ENCODE peak calls at places on chromosomes 6 and 20, in five cellular contexts. One of them, this sample, is unnamed.
A peak's percentile ranks its signal among the peaks of the same experiment; 100 is the strongest.

GRCh38 chr6:99121748-99122147 is 174.0 kb upstream of the FBXL4 start:
- DNase-seq in cardiac muscle cell: no peak
- DNase-seq in fibroblast of lung: no peak
- DNase-seq in sigmoid colon: no peak
- DNase-seq in astrocyte: no peak
- DNase-seq in this sample: no peak

GRCh38 chr6:5981274-5982026 is 25.3 kb downstream of the NRN1 start:
- DNase-seq in sigmoid colon: no peak
- DNase-seq in fibroblast of lung: no peak
- DNase-seq in cardiac muscle cell: peak; percentile 38
- DNase-seq in astrocyte: peak; percentile 87
- DNase-seq in this sample: no peak

GRCh38 chr6:37522836-37523235 is 23.1 kb upstream of the CCDC167 start:
- DNase-seq in fibroblast of lung: no peak
- DNase-seq in sigmoid colon: no peak
- DNase-seq in astrocyte: no peak
- DNase-seq in cardiac muscle cell: no peak
- DNase-seq in this sample: no peak

GRCh38 chr20:62917720-62918119 is 8.6 kb downstream of the DIDO1 start:
- DNase-seq in sigmoid colon: no peak
- DNase-seq in cardiac muscle cell: no peak
- DNase-seq in fibroblast of lung: no peak
- DNase-seq in astrocyte: no peak
- DNase-seq in this sample: no peak

GRCh38 chr6:25298508-25298834 is 19.3 kb downstream of the CARMIL1 start:
- DNase-seq in astrocyte: no peak
- DNase-seq in sigmoid colon: no peak
- DNase-seq in fibroblast of lung: peak; percentile 23
- DNase-seq in cardiac muscle cell: no peak
- DNase-seq in this sample: no peak

GRCh38 chr6:89950879-89951391 is 56.7 kb downstream of the GJA10 start:
- DNase-seq in fibroblast of lung: no peak
- DNase-seq in astrocyte: peak; percentile 43
- DNase-seq in cardiac muscle cell: peak; percentile 75
- DNase-seq in sigmoid colon: no peak
- DNase-seq in this sample: no peak

GRCh38 chr6:8170245-8170644 is 67.9 kb upstream of the EEF1E1 start:
- DNase-seq in cardiac muscle cell: no peak
- DNase-seq in astrocyte: no peak
- DNase-seq in fibroblast of lung: no peak
- DNase-seq in sigmoid colon: no peak
- DNase-seq in this sample: no peak

GRCh38 chr20:51511861-51512619 is 30.5 kb downstream of the NFATC2 start:
- DNase-seq in astrocyte: no peak
- DNase-seq in fibroblast of lung: no peak
- DNase-seq in cardiac muscle cell: no peak
- DNase-seq in sigmoid colon: no peak
- DNase-seq in this sample: no peak

GRCh38 chr20:36585410-36586125 is 12.2 kb downstream of the TGIF2 start:
- DNase-seq in sigmoid colon: no peak
- DNase-seq in astrocyte: no peak
- DNase-seq in cardiac muscle cell: no peak
- DNase-seq in fibroblast of lung: no peak
- DNase-seq in this sample: no peak

GRCh38 chr6:43489277-43490072 is 12.1 kb downstream of the TJAP1 start:
- DNase-seq in cardiac muscle cell: no peak
- DNase-seq in sigmoid colon: no peak
- DNase-seq in astrocyte: no peak
- DNase-seq in fibroblast of lung: no peak
- DNase-seq in this sample: no peak

GRCh38 chr6:137754366-137754765 is 112.7 kb upstream of the TNFAIP3 start:
- DNase-seq in astrocyte: no peak
- DNase-seq in sigmoid colon: no peak
- DNase-seq in cardiac muscle cell: no peak
- DNase-seq in fibroblast of lung: no peak
- DNase-seq in this sample: no peak

GRCh38 chr20:9407805-9408421 is 106.5 kb upstream of the LAMP5 start:
- DNase-seq in astrocyte: peak; percentile 50
- DNase-seq in sigmoid colon: no peak
- DNase-seq in fibroblast of lung: peak; percentile 83
- DNase-seq in cardiac muscle cell: peak; percentile 80
- DNase-seq in this sample: no peak

GRCh38 chr6:70706491-70707123 is 38.9 kb downstream of the SMAP1 start:
- DNase-seq in fibroblast of lung: peak; percentile 77
- DNase-seq in sigmoid colon: no peak
- DNase-seq in cardiac muscle cell: peak; percentile 71
- DNase-seq in astrocyte: no peak
- DNase-seq in this sample: no peak

GRCh38 chr20:62632575-62632974 is 9.7 kb upstream of the SLCO4A1 start:
- DNase-seq in astrocyte: no peak
- DNase-seq in sigmoid colon: no peak
- DNase-seq in fibroblast of lung: no peak
- DNase-seq in cardiac muscle cell: no peak
- DNase-seq in this sample: no peak

GRCh38 chr6:75145976-75146375 is 59.9 kb downstream of the COL12A1 start:
- DNase-seq in fibroblast of lung: no peak
- DNase-seq in cardiac muscle cell: no peak
- DNase-seq in sigmoid colon: no peak
- DNase-seq in astrocyte: no peak
- DNase-seq in this sample: no peak

GRCh38 chr6:106764353-106764980 is 135.1 kb downstream of the QRSL1 start:
- DNase-seq in sigmoid colon: no peak
- DNase-seq in cardiac muscle cell: no peak
- DNase-seq in fibroblast of lung: no peak
- DNase-seq in astrocyte: no peak
- DNase-seq in this sample: no peak

GRCh38 chr6:41932378-41932777 is 9.2 kb downstream of the CCND3 start:
- DNase-seq in cardiac muscle cell: no peak
- DNase-seq in sigmoid colon: no peak
- DNase-seq in fibroblast of lung: no peak
- DNase-seq in astrocyte: no peak
- DNase-seq in this sample: no peak
- H3K27ac ChIP-seq in cardiac muscle cell: no peak overlapping the region
- H3K27ac ChIP-seq in sigmoid colon: no peak overlapping the region
- H3K27ac ChIP-seq in fibroblast of lung: no peak overlapping the region
- H3K27ac ChIP-seq in astrocyte: no peak overlapping the region
- H3K27ac ChIP-seq in this sample: no peak overlapping the region

DNA sequence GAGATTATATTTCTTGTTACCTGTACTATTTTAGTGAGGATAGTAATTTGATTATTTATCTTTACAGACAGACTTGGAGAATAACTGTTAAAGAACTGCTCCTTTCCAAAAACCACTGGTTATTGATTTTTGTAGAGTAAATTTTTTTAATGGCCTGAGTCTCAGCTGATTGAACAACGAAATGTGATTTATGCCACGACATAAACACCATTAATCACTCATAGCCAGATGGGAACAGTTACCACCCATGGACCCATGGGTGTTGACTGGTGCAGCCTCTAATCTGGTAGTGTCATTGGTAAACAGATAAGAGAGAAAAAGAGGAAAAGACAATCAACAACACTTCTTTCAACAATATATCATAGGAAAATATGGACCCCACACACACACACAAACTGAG is 101.4 kb upstream of the BEND6 start:
- DNase-seq in fibroblast of lung: no peak
- DNase-seq in sigmoid colon: no peak
- DNase-seq in cardiac muscle cell: no peak
- DNase-seq in astrocyte: no peak
- DNase-seq in this sample: no peak
- H3K4me3 ChIP-seq in fibroblast of lung: no peak overlapping the region
- H3K4me3 ChIP-seq in sigmoid colon: no peak overlapping the region
- H3K4me3 ChIP-seq in cardiac muscle cell: no peak overlapping the region
- H3K4me3 ChIP-seq in astrocyte: no peak overlapping the region
- H3K4me3 ChIP-seq in this sample: no peak overlapping the region

GRCh38 chr6:105304366-105304765 is 98.5 kb downstream of the PREP start:
- DNase-seq in fibroblast of lung: no peak
- DNase-seq in cardiac muscle cell: no peak
- DNase-seq in sigmoid colon: no peak
- DNase-seq in astrocyte: no peak
- DNase-seq in this sample: no peak

GRCh38 chr6:105308840-105309239 is 94.0 kb downstream of the PREP start:
- DNase-seq in sigmoid colon: no peak
- DNase-seq in cardiac muscle cell: no peak
- DNase-seq in fibroblast of lung: no peak
- DNase-seq in astrocyte: no peak
- DNase-seq in this sample: no peak

GRCh38 chr6:105302617-105303128 is 100.2 kb downstream of the PREP start:
- DNase-seq in sigmoid colon: no peak
- DNase-seq in cardiac muscle cell: no peak
- DNase-seq in astrocyte: no peak
- DNase-seq in fibroblast of lung: no peak
- DNase-seq in this sample: no peak

GRCh38 chr6:105301756-105302616 is 100.9 kb downstream of the PREP start:
- DNase-seq in astrocyte: no peak
- DNase-seq in cardiac muscle cell: no peak
- DNase-seq in sigmoid colon: no peak
- DNase-seq in fibroblast of lung: peak; percentile 27
- DNase-seq in this sample: no peak

GRCh38 chr6:105305521-105305920 is 97.4 kb downstream of the PREP start:
- DNase-seq in cardiac muscle cell: no peak
- DNase-seq in astrocyte: no peak
- DNase-seq in fibroblast of lung: no peak
- DNase-seq in sigmoid colon: no peak
- DNase-seq in this sample: no peak
- H3K27ac ChIP-seq in cardiac muscle cell: no peak overlapping the region
- H3K27ac ChIP-seq in astrocyte: no peak overlapping the region
- H3K27ac ChIP-seq in fibroblast of lung: no peak overlapping the region
- H3K27ac ChIP-seq in sigmoid colon: no peak overlapping the region
- H3K27ac ChIP-seq in this sample: no peak overlapping the region

GRCh38 chr6:15429146-15430110 is 183.6 kb downstream of the JARID2 start:
- DNase-seq in astrocyte: peak; percentile 80
- DNase-seq in sigmoid colon: no peak
- DNase-seq in cardiac muscle cell: peak; percentile 85
- DNase-seq in fibroblast of lung: peak; percentile 81
- DNase-seq in this sample: no peak
- H3K4me3 ChIP-seq in astrocyte: no peak overlapping the region
- H3K4me3 ChIP-seq in sigmoid colon: no peak overlapping the region
- H3K4me3 ChIP-seq in cardiac muscle cell: no peak overlapping the region
- H3K4me3 ChIP-seq in fibroblast of lung: no peak overlapping the region
- H3K4me3 ChIP-seq in this sample: no peak overlapping the region

DNA sequence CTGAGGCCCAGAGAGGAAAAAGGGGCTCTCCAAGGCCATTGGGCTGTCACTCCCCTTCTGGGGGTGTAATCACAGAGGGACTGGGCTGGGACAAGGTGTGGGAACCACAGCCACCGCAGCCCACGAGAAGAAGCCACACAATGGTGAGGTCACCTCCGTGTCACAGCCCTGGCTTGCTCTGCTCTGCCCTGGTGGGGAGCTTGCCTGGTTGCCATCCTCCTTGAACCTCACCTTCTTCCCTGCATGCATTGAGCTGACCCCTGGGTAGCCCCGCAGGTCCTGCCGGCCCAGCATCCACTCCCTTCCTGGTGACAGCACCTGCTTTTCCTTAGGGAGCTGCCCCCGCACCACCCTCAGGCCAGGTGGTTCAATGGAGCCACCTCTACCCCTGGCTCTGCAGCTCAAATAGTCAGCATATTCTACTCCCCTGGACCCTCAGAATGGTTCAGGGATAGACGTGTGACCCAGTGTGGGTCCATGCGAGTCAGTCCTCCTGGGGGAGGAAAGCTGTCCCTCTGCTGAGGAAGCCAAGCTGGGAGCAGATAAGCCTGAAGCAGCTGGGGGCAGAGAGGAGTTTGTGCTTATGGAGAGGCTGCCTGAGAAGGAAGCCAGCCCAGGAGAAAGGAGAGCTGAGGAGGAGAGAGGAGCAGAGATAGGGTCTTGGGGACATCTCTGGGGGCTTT is 21.3 kb downstream of the RBM38 start:
- DNase-seq in sigmoid colon: no peak
- DNase-seq in fibroblast of lung: no peak
- DNase-seq in cardiac muscle cell: no peak
- DNase-seq in astrocyte: no peak
- DNase-seq in this sample: no peak
- H3K27ac ChIP-seq in sigmoid colon: peak overlapping the region; percentile 70
- H3K27ac ChIP-seq in fibroblast of lung: no peak overlapping the region
- H3K27ac ChIP-seq in cardiac muscle cell: peak overlapping the region; percentile 93
- H3K27ac ChIP-seq in astrocyte: no peak overlapping the region
- H3K27ac ChIP-seq in this sample: no peak overlapping the region

GRCh38 chr6:3431994-3432393 is 24.9 kb downstream of the SLC22A23 start:
- DNase-seq in cardiac muscle cell: no peak
- DNase-seq in fibroblast of lung: no peak
- DNase-seq in sigmoid colon: peak; percentile 26
- DNase-seq in astrocyte: no peak
- DNase-seq in this sample: no peak

GRCh38 chr6:3428700-3429099 is 28.1 kb downstream of the SLC22A23 start:
- DNase-seq in fibroblast of lung: no peak
- DNase-seq in cardiac muscle cell: no peak
- DNase-seq in astrocyte: no peak
- DNase-seq in sigmoid colon: no peak
- DNase-seq in this sample: no peak

GRCh38 chr6:3428247-3428646 is 28.6 kb downstream of the SLC22A23 start:
- DNase-seq in cardiac muscle cell: no peak
- DNase-seq in fibroblast of lung: no peak
- DNase-seq in astrocyte: no peak
- DNase-seq in sigmoid colon: no peak
- DNase-seq in this sample: no peak

GRCh38 chr6:3433005-3433404 is 23.8 kb downstream of the SLC22A23 start:
- DNase-seq in astrocyte: no peak
- DNase-seq in cardiac muscle cell: no peak
- DNase-seq in fibroblast of lung: no peak
- DNase-seq in sigmoid colon: peak; percentile 22
- DNase-seq in this sample: no peak

DNA sequence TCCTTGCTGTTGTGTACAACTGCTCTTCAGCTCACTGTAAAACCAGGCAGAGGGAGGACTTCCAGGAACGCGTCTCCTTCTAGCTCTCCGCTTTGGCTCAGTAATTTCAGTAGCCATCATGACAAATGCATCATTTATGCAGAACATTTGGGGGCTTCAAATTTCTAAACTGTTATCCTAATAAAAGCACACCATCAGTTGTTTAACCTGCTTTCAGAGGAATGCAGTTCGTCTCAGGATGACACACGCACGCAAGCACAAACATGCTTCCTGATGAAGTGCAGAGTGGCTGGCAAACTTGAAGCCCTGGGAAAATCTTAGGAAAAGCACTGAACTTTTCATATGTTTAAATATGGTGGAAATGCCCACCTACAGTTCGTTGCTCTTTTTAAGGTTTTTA is 24.4 kb downstream of the SLC22A23 start:
- DNase-seq in fibroblast of lung: no peak
- DNase-seq in astrocyte: no peak
- DNase-seq in sigmoid colon: no peak
- DNase-seq in cardiac muscle cell: no peak
- DNase-seq in this sample: no peak
- H3K4me3 ChIP-seq in fibroblast of lung: no peak overlapping the region
- H3K4me3 ChIP-seq in astrocyte: no peak overlapping the region
- H3K4me3 ChIP-seq in sigmoid colon: no peak overlapping the region
- H3K4me3 ChIP-seq in cardiac muscle cell: no peak overlapping the region
- H3K4me3 ChIP-seq in this sample: no peak overlapping the region

This sample was measured in esophagus squamous epithelium.